ENCODE peak calls at places on chromosomes 1 and 21, in six cellular contexts. I, B, O, E, K and T are unnamed samples. For H3K4me1, the result is how much of the 10 kb centered on the place peaks cover.

GRCh38 chr1:154483941-154484803 is 17.8 kb upstream of the TDRD10 start:
- ATAC-seq in K (no peak), B (no peak), I (no peak), E (peak), O (no peak), T (no peak)

GRCh38 chr1:94259635-94260289 is 22.4 kb upstream of the ARHGAP29 start:
- ATAC-seq in B (no peak), I (no peak), K (no peak), E (no peak), O (no peak), T (no peak)

GRCh38 chr1:185062710-185063370 is 17.5 kb downstream of the RNF2 start:
- ATAC-seq in I (no peak), B (no peak), K (peak), E (no peak), O (no peak), T (no peak)

GRCh38 chr1:228445524-228445866 is 28.8 kb upstream of the TRIM17 start:
- ATAC-seq in K (no peak), B (no peak), I (no peak), E (no peak), O (no peak), T (no peak)

GRCh38 chr1:182851825-182852224 is 12.7 kb downstream of the DHX9 start:
- ATAC-seq in K (peak), E (no peak), O (no peak), I (no peak), B (no peak), T (no peak)

GRCh38 chr1:192086643-192087042 is 71.6 kb upstream of the RGS18 start:
- ATAC-seq in I (no peak), O (no peak), E (no peak), K (no peak), B (no peak), T (no peak)

GRCh38 chr1:172775598-172776570 is 117.0 kb downstream of the FASLG start:
- ATAC-seq in E (peak), I (no peak), B (no peak), K (no peak), O (no peak), T (peak)

GRCh38 chr1:235946570-235946981 is 79.9 kb upstream of the LYST start:
- ATAC-seq in K (peak), E (peak), I (peak), O (peak), B (peak), T (no peak)

GRCh38 chr1:214510477-214510876 is 40.9 kb downstream of the PTPN14 start:
- ATAC-seq in I (no peak), O (no peak), B (no peak), E (no peak), K (no peak), T (no peak)

GRCh38 chr1:86068841-86069756 is 87.5 kb downstream of the COL24A1 start:
- ATAC-seq in E (peak), B (no peak), I (no peak), O (no peak), K (no peak), T (peak)

GRCh38 chr1:84825161-84825560 is 67.8 kb downstream of the LPAR3 start:
- ATAC-seq in B (no peak), E (no peak), K (no peak), O (no peak), I (no peak), T (no peak)

DNA sequence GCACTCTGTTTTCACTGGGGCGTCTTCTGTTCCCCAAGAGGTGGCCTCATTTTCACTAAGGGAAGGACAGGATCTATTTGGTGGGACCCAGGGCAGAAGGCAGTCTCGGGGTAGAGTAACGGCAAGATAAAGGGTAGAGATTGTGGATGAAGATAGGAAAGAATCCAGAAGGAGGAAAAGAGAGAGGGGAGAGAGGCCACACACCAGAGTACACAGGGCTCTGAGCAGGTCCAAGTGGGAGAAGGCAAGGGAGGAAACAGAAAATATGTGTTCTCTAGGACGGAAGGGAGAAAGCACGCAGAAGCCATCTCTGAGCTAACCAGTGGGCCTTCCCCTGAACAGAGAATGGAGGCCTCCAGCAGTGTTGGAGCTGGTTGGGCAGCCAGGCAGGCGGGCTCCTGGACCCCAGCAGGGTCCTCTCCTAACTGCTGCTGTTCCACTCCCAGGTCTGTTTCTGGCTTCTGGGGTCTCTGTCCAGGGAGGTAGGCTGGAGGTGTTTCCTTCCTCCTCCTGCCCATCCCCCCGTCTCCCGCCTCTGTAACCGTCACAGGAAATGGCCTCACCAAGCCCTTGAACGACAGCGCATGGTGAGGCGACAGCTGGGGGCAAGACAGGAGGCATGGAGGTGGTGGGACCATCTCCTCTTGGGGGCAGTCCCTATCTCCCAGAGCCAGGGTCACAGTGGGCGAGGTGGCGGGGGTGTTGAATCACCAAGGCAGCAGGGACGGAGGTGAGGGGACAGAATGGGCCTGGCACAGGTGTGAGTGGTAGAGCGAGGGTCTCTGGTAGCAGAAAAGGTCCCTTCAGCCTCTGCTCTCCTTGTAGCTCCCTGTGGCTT is 649 bp downstream of the PTPN7 start:
- ATAC-seq in B (no peak), I (peak), O (no peak), E (no peak), K (peak), T (no peak)
- H3K4me1 ChIP-seq in B (under half), I (half or more), O (under half), E (under half), K (half or more), T (under half)

GRCh38 chr21:39484711-39485264 is 33.0 kb downstream of the SH3BGR start:
- ATAC-seq in O (no peak), K (no peak), E (no peak), I (no peak), B (no peak), T (peak)
- TF ChIP-seq EP300 in O (no peak), K (no peak), E (no peak), I (no peak), B (no peak), T (peak)

DNA sequence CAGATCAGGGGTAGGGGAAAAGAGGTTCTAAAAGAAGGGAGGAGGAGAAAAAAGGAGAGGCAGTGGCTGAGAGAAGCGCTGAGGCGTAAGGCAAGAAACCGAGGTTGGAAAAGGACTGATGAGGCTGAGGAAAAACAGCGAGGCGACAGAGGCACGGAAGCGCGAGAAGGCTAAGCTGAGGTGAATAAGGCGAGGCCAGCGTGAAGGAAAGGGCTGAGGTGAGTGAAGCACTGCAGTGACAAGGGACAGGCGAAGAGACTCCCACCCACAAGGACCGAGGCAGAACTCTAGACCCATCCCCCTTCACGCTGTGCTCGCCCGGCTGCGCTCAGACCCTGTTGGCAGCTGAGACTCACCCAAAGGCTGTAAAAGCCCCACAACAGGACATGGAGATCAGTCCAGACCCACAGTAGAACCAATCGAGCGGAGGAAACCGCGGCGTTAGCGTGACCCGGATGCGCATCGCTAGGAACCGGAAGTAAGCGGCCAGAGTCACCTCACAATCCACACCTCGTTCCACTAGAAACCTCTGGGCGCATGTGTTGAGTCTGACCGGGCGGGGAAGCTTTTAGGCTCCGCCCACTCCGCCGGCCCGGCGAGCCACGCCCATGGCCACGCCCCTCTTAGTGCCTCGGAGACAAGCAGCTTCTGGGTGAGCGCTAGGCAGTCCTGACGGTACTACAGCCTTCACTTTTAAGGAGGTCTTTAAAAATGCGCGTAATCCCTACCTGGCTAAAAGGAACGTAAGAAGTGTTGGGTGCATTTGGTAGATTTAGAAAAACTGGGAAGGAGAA is at the start of gene EYA3:
- ATAC-seq in K (peak), O (peak), E (peak), B (peak), I (peak), T (peak)
- TF ChIP-seq POLR2A in K (peak), O (peak), E (peak), B (peak), I (peak), T (peak)

DNA sequence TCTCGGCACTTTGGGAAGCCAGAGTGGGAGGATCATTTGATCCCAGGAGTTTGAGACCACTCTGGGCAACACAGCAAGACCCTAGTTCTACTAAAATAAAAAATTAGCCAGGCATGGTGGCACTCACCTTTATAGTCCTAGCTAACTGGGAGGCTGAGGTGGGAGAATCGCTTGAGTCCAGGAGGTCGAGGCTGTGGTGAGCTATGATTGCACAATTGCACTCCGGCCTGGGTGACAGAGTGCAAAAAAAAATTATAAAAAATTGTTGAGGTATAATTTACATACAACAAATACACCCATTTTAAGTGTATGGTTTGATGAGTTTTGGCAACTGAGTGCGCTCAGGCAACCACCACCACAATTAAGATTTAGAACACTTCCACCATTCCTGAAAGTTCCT is 108.5 kb upstream of the GADD45A start:
- ATAC-seq in E (no peak), I (no peak), B (no peak), K (no peak), O (no peak), T (no peak)
- H3K4me1 ChIP-seq in E (under half), I (under half), B (under half), K (under half), O (half or more), T (under half)

DNA sequence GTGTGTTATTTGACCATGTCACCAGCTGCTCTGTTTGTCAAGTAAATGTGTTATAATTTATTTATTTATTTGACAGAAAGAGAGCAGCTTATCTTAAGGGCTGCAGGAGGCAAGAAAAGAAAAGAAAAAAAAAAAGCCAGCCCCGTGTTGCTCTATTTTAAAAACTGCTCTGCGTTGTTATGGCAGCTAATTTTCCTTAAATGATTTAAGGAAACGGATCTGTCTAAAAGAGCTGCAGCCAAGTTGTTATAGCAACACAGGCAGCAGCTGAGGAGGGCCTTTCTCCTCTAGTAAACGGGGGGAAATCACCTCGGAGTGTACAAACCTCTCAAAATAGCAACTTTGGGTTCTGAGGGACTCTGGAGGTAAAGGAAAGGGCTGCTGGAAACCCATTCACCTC is 149.2 kb downstream of the BEND5 start:
- ATAC-seq in B (no peak), I (no peak), O (no peak), K (no peak), E (no peak), T (no peak)
- TF ChIP-seq EP300 in B (no peak), I (no peak), O (no peak), K (no peak), E (no peak), T (no peak)

GRCh38 chr1:202105571-202106339 is 17.0 kb upstream of the GPR37L1 start:
- ATAC-seq in E (no peak), B (peak), I (peak), K (peak), O (no peak), T (no peak)
- TF ChIP-seq POLR2A in E (peak), B (no peak), I (no peak), K (no peak), O (no peak), T (no peak)